ENCODE peak calls at places on chromosomes 7 and 10, in ten cellular contexts. One of them, this sample, is unnamed.

GRCh38 chr10:52056296-52056695 is 257.8 kb upstream of the DKK1 start:
- DNase-seq in left cardiac atrium: no peak
- DNase-seq in H7: no peak
- DNase-seq in thyroid gland: no peak
- DNase-seq in NCI-H1092: no peak
- DNase-seq in left ventricle myocardium inferior: no peak
- DNase-seq in fibroblast of pulmonary artery: no peak
- DNase-seq in activated CD8-positive, alpha-beta memory T cell treated with anti-CD3 and anti-CD28 coated beads, Interleukin-2, amount 50 U/mL, for 4 hours: no peak
- DNase-seq in aorta: no peak
- DNase-seq in CD8-positive, alpha-beta memory T cell: no peak
- DNase-seq in this sample: no peak

GRCh38 chr10:33334839-33335549 is 527 bp upstream of the NRP1 start:
- DNase-seq in left cardiac atrium: peak; percentile 83
- DNase-seq in H7: peak; percentile 86
- DNase-seq in thyroid gland: peak; percentile 75
- DNase-seq in NCI-H1092: peak; percentile 50
- DNase-seq in left ventricle myocardium inferior: peak; percentile 83
- DNase-seq in fibroblast of pulmonary artery: peak; percentile 91
- DNase-seq in activated CD8-positive, alpha-beta memory T cell treated with anti-CD3 and anti-CD28 coated beads, Interleukin-2, amount 50 U/mL, for 4 hours: no peak
- DNase-seq in aorta: peak; percentile 92
- DNase-seq in CD8-positive, alpha-beta memory T cell: no peak
- DNase-seq in this sample: peak; percentile 60

GRCh38 chr7:27462575-27463270 is 200.0 kb downstream of the HIBADH start:
- DNase-seq in left cardiac atrium: no peak
- DNase-seq in H7: no peak
- DNase-seq in thyroid gland: no peak
- DNase-seq in NCI-H1092: no peak
- DNase-seq in left ventricle myocardium inferior: no peak
- DNase-seq in fibroblast of pulmonary artery: peak; percentile 89
- DNase-seq in activated CD8-positive, alpha-beta memory T cell treated with anti-CD3 and anti-CD28 coated beads, Interleukin-2, amount 50 U/mL, for 4 hours: no peak
- DNase-seq in aorta: no peak
- DNase-seq in CD8-positive, alpha-beta memory T cell: no peak
- DNase-seq in this sample: no peak

GRCh38 chr10:24349379-24350110 is 140.6 kb downstream of the KIAA1217 start:
- DNase-seq in left cardiac atrium: no peak
- DNase-seq in H7: no peak
- DNase-seq in thyroid gland: peak; percentile 47
- DNase-seq in NCI-H1092: no peak
- DNase-seq in left ventricle myocardium inferior: no peak
- DNase-seq in fibroblast of pulmonary artery: peak; percentile 17
- DNase-seq in activated CD8-positive, alpha-beta memory T cell treated with anti-CD3 and anti-CD28 coated beads, Interleukin-2, amount 50 U/mL, for 4 hours: no peak
- DNase-seq in aorta: no peak
- DNase-seq in CD8-positive, alpha-beta memory T cell: no peak
- DNase-seq in this sample: no peak

GRCh38 chr10:51862149-51862548 is 162.8 kb upstream of the CSTF2T start:
- DNase-seq in left cardiac atrium: no peak
- DNase-seq in H7: no peak
- DNase-seq in thyroid gland: no peak
- DNase-seq in NCI-H1092: no peak
- DNase-seq in left ventricle myocardium inferior: no peak
- DNase-seq in fibroblast of pulmonary artery: no peak
- DNase-seq in activated CD8-positive, alpha-beta memory T cell treated with anti-CD3 and anti-CD28 coated beads, Interleukin-2, amount 50 U/mL, for 4 hours: no peak
- DNase-seq in aorta: no peak
- DNase-seq in CD8-positive, alpha-beta memory T cell: no peak
- DNase-seq in this sample: no peak

GRCh38 chr10:128275405-128275804 is 149.2 kb upstream of the MKI67 start:
- DNase-seq in left cardiac atrium: no peak
- DNase-seq in H7: no peak
- DNase-seq in thyroid gland: peak; percentile 56
- DNase-seq in NCI-H1092: no peak
- DNase-seq in left ventricle myocardium inferior: no peak
- DNase-seq in fibroblast of pulmonary artery: no peak
- DNase-seq in activated CD8-positive, alpha-beta memory T cell treated with anti-CD3 and anti-CD28 coated beads, Interleukin-2, amount 50 U/mL, for 4 hours: no peak
- DNase-seq in aorta: no peak
- DNase-seq in CD8-positive, alpha-beta memory T cell: no peak
- DNase-seq in this sample: no peak

GRCh38 chr10:127391875-127392274 is 157.2 kb upstream of the NPS start:
- DNase-seq in left cardiac atrium: no peak
- DNase-seq in H7: no peak
- DNase-seq in thyroid gland: no peak
- DNase-seq in NCI-H1092: no peak
- DNase-seq in left ventricle myocardium inferior: no peak
- DNase-seq in fibroblast of pulmonary artery: no peak
- DNase-seq in activated CD8-positive, alpha-beta memory T cell treated with anti-CD3 and anti-CD28 coated beads, Interleukin-2, amount 50 U/mL, for 4 hours: no peak
- DNase-seq in aorta: no peak
- DNase-seq in CD8-positive, alpha-beta memory T cell: no peak
- DNase-seq in this sample: no peak

GRCh38 chr10:63208981-63209380 is 75.9 kb downstream of the NRBF2 start:
- DNase-seq in left cardiac atrium: no peak
- DNase-seq in H7: no peak
- DNase-seq in thyroid gland: peak; percentile 83
- DNase-seq in NCI-H1092: no peak
- DNase-seq in left ventricle myocardium inferior: no peak
- DNase-seq in fibroblast of pulmonary artery: peak; percentile 35
- DNase-seq in activated CD8-positive, alpha-beta memory T cell treated with anti-CD3 and anti-CD28 coated beads, Interleukin-2, amount 50 U/mL, for 4 hours: no peak
- DNase-seq in aorta: no peak
- DNase-seq in CD8-positive, alpha-beta memory T cell: no peak
- DNase-seq in this sample: no peak

GRCh38 chr7:4825081-4825480 is 36.7 kb downstream of the PAPOLB start:
- DNase-seq in left cardiac atrium: no peak
- DNase-seq in H7: no peak
- DNase-seq in thyroid gland: no peak
- DNase-seq in NCI-H1092: no peak
- DNase-seq in left ventricle myocardium inferior: no peak
- DNase-seq in fibroblast of pulmonary artery: no peak
- DNase-seq in activated CD8-positive, alpha-beta memory T cell treated with anti-CD3 and anti-CD28 coated beads, Interleukin-2, amount 50 U/mL, for 4 hours: no peak
- DNase-seq in aorta: peak; percentile 67
- DNase-seq in CD8-positive, alpha-beta memory T cell: no peak
- DNase-seq in this sample: no peak

This sample was measured in NCI-H2227 treated with DMSO at 0.1 percent for 48 hours.